ENCODE peak calls at places on chromosomes 13 and 19, in nine cellular contexts. C is GM23338, O is SK-N-SH, V is suprapubic skin, Z is HL-60, M is endothelial cell of umbilical vein, F is transverse colon, S is HCT116, R is breast epithelium. A is an unnamed sample.

GRCh38 chr13:72983085-72983768 is 75.6 kb upstream of the KLF5 start:
- DNase-seq in Z (no peak), O (no peak), F (peak; percentile 45), V (no peak), S (no peak), C (no peak), R (no peak), M (no peak), A (no peak)

GRCh38 chr13:76892488-76892887 is 6.3 kb upstream of the KCTD12 start:
- DNase-seq in C (no peak), Z (no peak), F (no peak), S (no peak), R (no peak), V (no peak), O (no peak), M (no peak), A (no peak)

GRCh38 chr13:97631158-97631557 is 197.2 kb downstream of the RAP2A start:
- DNase-seq in M (no peak), R (no peak), F (no peak), S (no peak), C (peak; percentile 67), Z (no peak), V (no peak), O (no peak), A (no peak)

GRCh38 chr13:32751340-32751739 is 165.1 kb downstream of the PDS5B start:
- DNase-seq in C (no peak), O (no peak), M (no peak), R (no peak), F (no peak), S (no peak), V (no peak), Z (no peak), A (no peak)

GRCh38 chr13:107835339-107836018 is 379.9 kb downstream of the LIG4 start:
- DNase-seq in R (no peak), O (no peak), S (no peak), M (no peak), Z (no peak), C (no peak), V (no peak), F (no peak), A (no peak)

GRCh38 chr13:48448963-48449614 is 36.2 kb upstream of the LPAR6 start:
- DNase-seq in S (no peak), M (no peak), F (no peak), V (no peak), Z (peak; percentile 23), R (no peak), O (no peak), C (no peak), A (no peak)

GRCh38 chr19:14767466-14767971 is 10.8 kb downstream of the ADGRE2 start:
- DNase-seq in F (no peak), M (no peak), R (peak; percentile 37), V (peak; percentile 34), O (no peak), S (no peak), Z (no peak), C (no peak), A (no peak)

GRCh38 chr13:35283856-35284255 is 192.6 kb downstream of the MAB21L1 start:
- DNase-seq in C (no peak), M (peak; percentile 13), V (no peak), O (no peak), F (peak; percentile 8), Z (no peak), S (no peak), R (no peak), A (no peak)

GRCh38 chr19:28793391-28794168 is 419.4 kb downstream of the UQCRFS1 start:
- DNase-seq in R (no peak), O (no peak), S (no peak), C (peak; percentile 68), Z (no peak), F (no peak), V (no peak), M (no peak), A (no peak)

GRCh38 chr13:50576156-50576555 is 267.3 kb downstream of the DLEU7 start:
- DNase-seq in M (no peak), S (no peak), O (no peak), Z (no peak), V (no peak), C (no peak), F (peak; percentile 62), R (no peak), A (no peak)

GRCh38 chr13:34030782-34031181 is 212.8 kb downstream of the RFC3 start:
- DNase-seq in F (no peak), C (no peak), M (no peak), S (no peak), O (no peak), V (no peak), R (no peak), Z (no peak), A (no peak)

GRCh38 chr19:8151499-8152035 is 2.2 kb upstream of the FBN3 start:
- DNase-seq in R (no peak), Z (no peak), F (no peak), M (no peak), O (peak; percentile 24), V (no peak), C (no peak), S (no peak), A (no peak)

GRCh38 chr13:26719356-26719945 is 41.1 kb downstream of the GPR12 start:
- DNase-seq in Z (peak; percentile 21), V (no peak), C (peak; percentile 41), M (peak; percentile 67), F (no peak), S (no peak), R (no peak), O (no peak), A (no peak)

GRCh38 chr13:33186851-33187250 is 98.7 kb downstream of the STARD13 start:
- DNase-seq in F (no peak), O (no peak), R (no peak), Z (peak; percentile 14), M (peak; percentile 89), V (no peak), S (no peak), C (peak; percentile 65), A (no peak)

GRCh38 chr19:47231215-47232054 is 436 bp upstream of the BBC3 start:
- DNase-seq in C (peak; percentile 85), R (peak; percentile 85), F (peak; percentile 94), O (peak; percentile 94), S (no peak), V (peak; percentile 94), M (peak; percentile 91), Z (no peak), A (no peak)

DNA sequence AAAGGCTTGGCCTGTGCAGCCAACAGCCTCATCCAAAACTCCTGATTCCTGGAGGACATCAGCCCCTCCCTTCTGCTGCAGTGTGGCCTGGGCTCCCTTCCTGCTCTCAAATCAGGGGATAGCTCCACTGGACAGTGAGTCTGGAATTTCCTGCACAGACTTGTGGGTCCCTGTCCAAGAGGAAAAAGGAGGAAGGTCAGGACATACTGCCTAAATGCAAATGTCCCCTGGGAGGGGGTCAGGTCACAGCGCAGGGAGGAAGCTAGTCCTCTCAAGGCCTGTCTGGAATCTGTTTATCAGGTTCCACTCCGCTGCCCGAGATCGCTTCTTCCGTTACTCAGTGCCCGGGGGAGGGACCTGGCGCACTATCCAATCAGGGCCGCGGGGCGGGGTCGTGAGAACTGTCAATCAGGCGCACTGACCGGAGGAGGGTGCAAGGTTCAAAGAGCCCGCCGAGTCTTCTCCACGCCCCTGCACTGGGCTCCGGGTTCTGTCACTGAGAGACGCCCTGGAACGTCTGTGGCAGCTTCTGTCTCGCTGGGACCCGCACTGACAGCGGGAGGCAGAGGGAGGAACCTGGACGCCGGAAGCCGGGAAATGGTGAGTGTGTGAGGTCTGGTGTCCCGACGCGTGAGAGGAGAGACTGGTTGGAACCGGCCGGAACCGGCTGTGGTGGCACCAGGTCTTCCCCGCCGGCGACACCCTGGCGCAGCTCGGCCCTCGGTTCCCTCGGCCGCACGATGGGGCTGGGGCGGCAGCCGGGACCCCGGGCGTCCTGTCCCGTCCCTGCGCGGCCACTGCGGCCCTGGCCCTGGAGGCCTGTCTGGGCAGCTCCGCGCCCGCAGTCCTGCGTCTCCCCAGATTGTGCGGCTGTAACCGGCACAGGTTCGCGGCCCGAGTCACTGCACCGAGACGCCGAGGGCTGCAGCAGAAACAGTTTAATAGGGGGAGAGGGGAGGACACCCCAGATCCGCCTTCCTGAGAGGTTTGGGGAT is at the start of gene ZNF441:
- DNase-seq in C (peak; percentile 99), F (peak; percentile 99), R (peak; percentile 98), V (peak; percentile 99), O (peak; percentile 96), Z (no peak), S (peak; percentile 79), M (peak; percentile 95), A (peak; percentile 30)
- TF ChIP-seq POLR2AphosphoS5 in C (no peak), F (peak; percentile 88), R (peak; percentile 83), V (peak; percentile 64), O (peak; percentile 92), Z (peak; percentile 39), S (peak; percentile 29), M (peak; percentile 62), A (peak; percentile 68)

GRCh38 chr19:53057904-53058579 is 13.5 kb downstream of the ERVV-2 start:
- DNase-seq in O (peak; percentile 72), F (no peak), V (no peak), Z (no peak), C (peak; percentile 97), S (no peak), R (no peak), M (no peak), A (no peak)
- TF ChIP-seq POLR2AphosphoS5 in O (no peak), F (no peak), V (no peak), Z (no peak), C (peak; percentile 56), S (no peak), R (no peak), M (no peak), A (no peak)

GRCh38 chr19:11452814-11453335 is 17.4 kb downstream of the PRKCSH start:
- DNase-seq in O (peak; percentile 51), Z (no peak), V (no peak), M (no peak), S (no peak), R (no peak), F (no peak), C (no peak), A (no peak)

GRCh38 chr19:11453468-11454341 is 18.3 kb downstream of the PRKCSH start:
- DNase-seq in O (peak; percentile 86), M (no peak), S (no peak), C (peak; percentile 72), V (no peak), Z (no peak), R (no peak), F (no peak), A (no peak)

GRCh38 chr19:11451942-11452813 is 16.7 kb downstream of the PRKCSH start:
- DNase-seq in F (no peak), C (peak; percentile 59), R (no peak), M (no peak), S (no peak), O (peak; percentile 62), Z (no peak), V (no peak), A (no peak)

GRCh38 chr19:11450570-11451326 is 15.3 kb downstream of the PRKCSH start:
- DNase-seq in C (no peak), F (no peak), O (peak; percentile 59), R (no peak), S (no peak), Z (no peak), M (no peak), V (no peak), A (no peak)

GRCh38 chr19:11451327-11451941 is 16.0 kb downstream of the PRKCSH start:
- DNase-seq in R (no peak), C (no peak), M (no peak), S (no peak), O (peak; percentile 58), F (no peak), V (no peak), Z (no peak), A (no peak)
- TF ChIP-seq POLR2AphosphoS5 in R (no peak), C (no peak), M (no peak), S (no peak), O (peak; percentile 5), F (no peak), V (no peak), Z (no peak), A (no peak)

GRCh38 chr19:39126593-39127187 is 1.1 kb downstream of the PAK4 start:
- DNase-seq in Z (no peak), V (no peak), C (no peak), R (no peak), O (no peak), F (peak; percentile 84), S (no peak), M (peak; percentile 30), A (no peak)
- TF ChIP-seq POLR2AphosphoS5 in Z (no peak), V (no peak), C (no peak), R (no peak), O (no peak), F (peak; percentile 87), S (no peak), M (no peak), A (no peak)